ENCODE peak calls at places on chromosome 12, in ten cellular contexts. O is CD8-positive, alpha-beta T cell; I is foreskin fibroblast; Y is GM13976; S is WTC11; G is left lung; Z is K562; Q is astrocyte; P is endothelial cell; V is AG09309. U is an unnamed sample.

GRCh38 chr12:87233636-87234035 is 795.6 kb downstream of the C12orf50 start:
- DNase-seq in V (no peak), Z (no peak), I (no peak), S (no peak), Q (peak; percentile 23), O (no peak), G (no peak), Y (no peak), P (no peak), U (no peak)

GRCh38 chr12:27733052-27733656 is 22.5 kb downstream of the MRPS35 start:
- DNase-seq in P (no peak), V (no peak), G (no peak), S (no peak), O (no peak), Z (peak; percentile 38), Y (peak; percentile 41), Q (peak; percentile 9), I (peak; percentile 18), U (no peak)

GRCh38 chr12:132486168-132486567 is 3.8 kb upstream of the FBRSL1 start:
- DNase-seq in G (peak; percentile 57), P (no peak), Y (no peak), I (no peak), V (no peak), S (no peak), Z (no peak), Q (no peak), O (no peak), U (no peak)

GRCh38 chr12:202081-202731 is 11.8 kb downstream of the SLC6A12 start:
- DNase-seq in Q (no peak), P (no peak), I (no peak), Z (no peak), V (no peak), Y (no peak), O (no peak), G (peak; percentile 78), S (peak; percentile 64), U (no peak)

GRCh38 chr12:128727999-128728398 is 95.8 kb downstream of the SLC15A4 start:
- DNase-seq in Y (no peak), P (no peak), I (no peak), Q (no peak), S (no peak), V (no peak), Z (no peak), O (no peak), G (no peak), U (no peak)

GRCh38 chr12:108589840-108590229 is 8.0 kb downstream of the TMEM119 start:
- DNase-seq in Q (no peak), P (no peak), G (no peak), V (no peak), Z (no peak), O (no peak), Y (no peak), I (no peak), S (no peak), U (no peak)

GRCh38 chr12:3042394-3042793 is 34.8 kb upstream of the TSPAN9 start:
- DNase-seq in Q (no peak), Y (peak; percentile 24), V (no peak), Z (no peak), S (peak; percentile 7), I (no peak), G (no peak), P (no peak), O (no peak), U (no peak)

GRCh38 chr12:62957233-62957953 is 22.4 kb upstream of the PPM1H start:
- DNase-seq in O (no peak), P (no peak), Z (no peak), Y (no peak), Q (no peak), S (no peak), V (no peak), I (no peak), G (no peak), U (no peak)

GRCh38 chr12:123690191-123690840 is 19.4 kb downstream of the TCTN2 start:
- DNase-seq in V (no peak), Z (no peak), Y (no peak), I (no peak), P (no peak), O (no peak), S (no peak), G (no peak), Q (no peak), U (no peak)

GRCh38 chr12:49470986-49471385 is 67.8 kb upstream of the KCNH3 start:
- DNase-seq in Y (no peak), I (no peak), O (no peak), V (no peak), G (no peak), S (no peak), Q (no peak), P (no peak), Z (no peak), U (no peak)

GRCh38 chr12:124831590-124831989 is 32.1 kb downstream of the SCARB1 start:
- DNase-seq in O (no peak), Q (no peak), Z (no peak), G (peak; percentile 2), S (no peak), P (no peak), Y (no peak), V (no peak), I (no peak), U (no peak)

GRCh38 chr12:42023733-42024494 is 120.8 kb downstream of the GXYLT1 start:
- DNase-seq in Z (peak; percentile 63), P (peak; percentile 92), Q (peak; percentile 55), O (peak; percentile 43), S (peak; percentile 83), I (peak; percentile 36), G (peak; percentile 89), V (peak; percentile 29), Y (peak; percentile 65), U (peak; percentile 88)

GRCh38 chr12:24562761-24563392 is 386.0 kb downstream of the BCAT1 start:
- DNase-seq in V (no peak), S (peak; percentile 45), Z (no peak), P (peak; percentile 56), I (no peak), O (no peak), Y (peak; percentile 50), G (peak; percentile 84), Q (peak; percentile 45), U (no peak)

GRCh38 chr12:24560192-24560591 is 388.7 kb downstream of the BCAT1 start:
- DNase-seq in P (no peak), V (no peak), O (no peak), S (no peak), I (no peak), G (no peak), Y (no peak), Q (no peak), Z (no peak), U (no peak)

GRCh38 chr12:24561411-24561871 is 387.5 kb downstream of the BCAT1 start:
- DNase-seq in G (no peak), V (no peak), S (no peak), Z (no peak), P (no peak), O (no peak), Y (no peak), I (no peak), Q (peak; percentile 53), U (no peak)

GRCh38 chr12:24560867-24561266 is 388.0 kb downstream of the BCAT1 start:
- DNase-seq in I (no peak), Z (no peak), Y (no peak), S (no peak), Q (no peak), O (no peak), V (no peak), P (no peak), G (no peak), U (no peak)

GRCh38 chr12:24561882-24562760 is 386.8 kb downstream of the BCAT1 start:
- DNase-seq in Y (peak; percentile 58), P (peak; percentile 67), V (no peak), Q (peak; percentile 66), O (no peak), S (peak; percentile 80), I (peak; percentile 39), G (peak; percentile 88), Z (peak; percentile 11), U (peak; percentile 80)
- TF ChIP-seq CTCF in Y (no peak), P (no peak), V (no peak), Q (no peak), O (no peak), S (no peak), I (no peak), G (no peak), Z (no peak), U (peak; percentile 14)

GRCh38 chr12:120625557-120626419 is 14.6 kb upstream of the CABP1 start:
- DNase-seq in Q (no peak), S (peak; percentile 69), V (no peak), Y (no peak), Z (peak; percentile 95), G (peak; percentile 78), I (no peak), P (no peak), O (no peak), U (no peak)

GRCh38 chr12:120630139-120630895 is 10.1 kb upstream of the CABP1 start:
- DNase-seq in V (no peak), G (no peak), Y (no peak), Q (no peak), P (no peak), S (no peak), O (no peak), I (no peak), Z (no peak), U (no peak)

GRCh38 chr12:120631097-120631496 is 9.3 kb upstream of the CABP1 start:
- DNase-seq in Y (no peak), Z (no peak), O (no peak), V (no peak), G (no peak), Q (no peak), S (no peak), I (no peak), P (no peak), U (no peak)

DNA sequence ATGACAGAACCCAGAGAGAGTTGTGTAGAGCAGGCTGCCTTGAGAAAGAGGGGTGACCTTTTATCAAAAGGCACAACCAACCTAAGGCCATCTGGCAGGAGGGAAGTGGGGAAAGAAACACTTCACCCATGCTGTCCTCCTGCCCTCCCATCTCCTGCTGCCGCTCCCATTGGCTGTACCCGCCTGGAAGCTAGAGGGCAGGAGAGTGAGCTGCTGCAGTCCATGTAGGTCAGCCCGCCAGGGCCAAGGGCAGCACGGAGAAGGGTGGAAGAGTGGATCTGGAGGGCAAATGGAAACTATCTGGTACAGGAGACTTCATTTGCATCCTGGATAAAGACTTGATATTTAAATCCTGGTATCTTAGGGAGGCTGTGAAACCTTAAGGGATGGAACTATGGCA is 11.5 kb upstream of the CABP1 start:
- DNase-seq in Z (no peak), Q (no peak), Y (no peak), O (no peak), I (no peak), S (peak; percentile 65), V (no peak), P (peak; percentile 22), G (no peak), U (no peak)
- TF ChIP-seq CTCF in Z (peak; percentile 41), Q (no peak), Y (no peak), O (no peak), I (no peak), S (no peak), V (peak; percentile 24), P (no peak), G (no peak), U (no peak)

GRCh38 chr12:121209629-121210572 is at the start of gene P2RX4:
- DNase-seq in P (peak; percentile 85), S (peak; percentile 86), Y (peak; percentile 97), Q (peak; percentile 50), Z (peak; percentile 97), V (peak; percentile 11), O (peak; percentile 78), I (peak; percentile 73), G (peak; percentile 99), U (peak; percentile 85)
- TF ChIP-seq CTCF in P (no peak), S (no peak), Y (peak; percentile 40), Q (no peak), Z (peak; percentile 78), V (no peak), O (no peak), I (peak; percentile 15), G (no peak), U (peak; percentile 25)

GRCh38 chr12:67220065-67220464 is 49.1 kb upstream of the CAND1 start:
- DNase-seq in V (no peak), O (no peak), Q (no peak), P (peak; percentile 16), S (peak; percentile 28), G (no peak), Z (no peak), Y (no peak), I (no peak), U (no peak)
- TF ChIP-seq CTCF in V (no peak), O (no peak), Q (no peak), P (no peak), S (peak; percentile 20), G (no peak), Z (peak; percentile 41), Y (no peak), I (no peak), U (no peak)